ENCODE peak calls at places on chromosome 6, in four cellular contexts. R is CD8-positive, alpha-beta T cell; A is cardiac muscle cell; T is AG04450. M is an unnamed sample.

GRCh38 chr6:122747573-122747972 is 31.9 kb upstream of the FABP7 start:
- DNase-seq in R (no peak), A (no peak), T (no peak), M (no peak)

GRCh38 chr6:47698342-47698787 is at the start of gene ADGRF4:
- DNase-seq in R (no peak), A (peak), T (no peak), M (no peak)

GRCh38 chr6:26309731-26310142 is 55.3 kb upstream of the BTN3A2 start:
- DNase-seq in R (no peak), A (no peak), T (no peak), M (no peak)

GRCh38 chr6:134295953-134296553 is 21.9 kb downstream of the SGK1 start:
- DNase-seq in R (no peak), A (peak), T (peak), M (peak)

GRCh38 chr6:138103876-138104275 is 3.3 kb downstream of the PERP start:
- DNase-seq in R (no peak), A (no peak), T (no peak), M (no peak)

GRCh38 chr6:169824848-169825557 is 73.6 kb downstream of the ERMARD start:
- DNase-seq in R (no peak), A (no peak), T (no peak), M (no peak)

GRCh38 chr6:77440206-77440976 is 22.9 kb downstream of the HTR1B start:
- DNase-seq in R (no peak), A (no peak), T (peak), M (no peak)

GRCh38 chr6:164013480-164014208 is 599.1 kb downstream of the QKI start:
- DNase-seq in R (no peak), A (peak), T (no peak), M (no peak)

GRCh38 chr6:15755555-15755954 is 92.7 kb upstream of the DTNBP1 start:
- DNase-seq in R (no peak), A (peak), T (no peak), M (peak)

GRCh38 chr6:151716446-151717047 is 90.9 kb upstream of the ESR1 start:
- DNase-seq in R (no peak), A (no peak), T (no peak), M (no peak)

GRCh38 chr6:113971786-113972185 is 838 bp upstream of the HDAC2 start:
- DNase-seq in R (no peak), A (peak), T (no peak), M (no peak)

GRCh38 chr6:81934936-81935335 is 182.5 kb upstream of the TENT5A start:
- DNase-seq in R (no peak), A (no peak), T (no peak), M (no peak)

GRCh38 chr6:155955038-155955437 is 499.4 kb upstream of the NOX3 start:
- DNase-seq in R (no peak), A (no peak), T (no peak), M (no peak)

GRCh38 chr6:44542401-44543116 is 155.1 kb downstream of the CDC5L start:
- DNase-seq in R (no peak), A (no peak), T (no peak), M (peak)
- H3K4me3 ChIP-seq in R (no peak), A (no peak), T (no peak), M (peak)

GRCh38 chr6:1449896-1450295 is 60.5 kb downstream of the FOXF2 start:
- DNase-seq in R (no peak), A (no peak), T (no peak), M (no peak)
- H3K4me3 ChIP-seq in R (no peak), A (no peak), T (no peak), M (no peak)

DNA sequence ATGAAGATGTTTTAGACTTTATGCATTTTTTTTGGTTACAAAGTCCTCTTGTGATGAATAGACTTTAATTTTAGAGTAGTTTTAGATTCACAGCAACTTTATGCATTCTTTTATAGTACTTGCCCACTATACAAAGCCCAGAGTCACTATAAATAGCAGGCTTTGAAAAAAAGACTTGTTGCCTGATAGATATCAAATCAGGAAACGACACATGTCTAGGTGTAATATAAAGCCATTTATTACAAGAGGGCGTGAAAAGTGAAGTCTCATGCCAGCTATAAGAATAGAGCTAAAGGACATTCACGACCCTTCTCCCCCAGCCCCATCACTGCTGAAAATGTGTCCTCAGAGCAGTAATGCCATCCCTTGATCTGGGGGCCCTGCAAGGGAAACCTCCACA is 78.0 kb upstream of the MRPS10 start:
- DNase-seq in R (no peak), A (no peak), T (no peak), M (no peak)
- H3K4me3 ChIP-seq in R (no peak), A (no peak), T (no peak), M (no peak)

DNA sequence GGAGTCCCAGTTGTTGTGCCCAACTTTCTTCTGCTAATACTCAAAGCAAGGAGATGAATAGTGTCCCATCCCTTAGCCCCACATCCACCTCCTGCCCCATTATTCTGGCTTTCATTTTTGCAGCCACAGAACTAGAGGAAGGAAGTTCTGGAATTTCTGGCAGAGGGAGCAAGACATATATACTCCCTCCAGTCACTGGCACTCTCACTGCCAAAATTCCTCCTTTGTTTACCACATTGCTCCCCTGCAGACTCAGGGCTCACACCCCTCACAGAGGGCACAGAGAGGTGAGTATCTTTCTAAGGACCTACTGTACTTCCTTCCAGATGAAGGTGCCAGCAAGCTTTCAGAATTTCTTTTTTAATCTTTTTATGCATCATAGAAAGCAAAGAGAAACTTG is 168.0 kb upstream of the ID4 start:
- DNase-seq in R (no peak), A (peak), T (no peak), M (peak)
- H3K4me3 ChIP-seq in R (no peak), A (no peak), T (no peak), M (no peak)

DNA sequence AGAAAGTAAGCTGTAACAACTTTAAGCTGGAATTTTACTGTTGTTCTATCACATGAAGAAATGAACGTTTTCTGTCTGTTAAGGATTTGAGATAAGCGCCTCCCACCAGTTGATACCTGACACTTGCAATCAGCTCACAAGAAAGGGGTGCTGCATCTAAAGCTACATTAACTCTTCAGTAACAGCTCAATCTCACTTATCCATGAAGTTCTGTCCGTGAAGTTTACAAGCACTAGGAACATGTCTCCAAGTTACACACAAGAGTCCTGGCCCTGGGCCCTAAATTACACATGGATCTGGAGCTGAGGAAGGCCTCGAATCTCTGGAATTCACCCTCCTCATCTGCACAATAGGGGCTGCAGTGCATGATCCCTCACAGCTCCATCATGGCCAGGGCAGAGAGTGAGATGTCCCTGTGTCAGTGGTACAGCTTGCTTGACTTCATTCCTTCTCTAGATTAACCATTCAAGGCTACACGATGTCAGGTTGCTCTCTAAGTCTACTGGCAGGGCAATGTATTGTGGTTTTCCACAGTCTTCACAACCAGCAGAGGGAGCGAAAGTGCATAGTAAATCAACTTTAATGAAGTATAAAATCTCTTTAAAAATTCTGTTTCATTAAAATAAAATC is 182.4 kb upstream of the MCHR2 start:
- DNase-seq in R (no peak), A (peak), T (peak), M (peak)
- H3K4me3 ChIP-seq in R (no peak), A (no peak), T (no peak), M (no peak)